ENCODE peak calls at places on chromosome 12, in four cellular contexts. D, W, F and K are unnamed samples.
A peak's percentile ranks its signal among the peaks of the same experiment; 100 is the strongest.

GRCh38 chr12:64187370-64187769 is 34.7 kb downstream of the KICS2 start:
- DNase-seq in D (no peak), W (no peak), F (no peak), K (no peak)

GRCh38 chr12:89162704-89163261 is 189.5 kb downstream of the DUSP6 start:
- DNase-seq in D (peak; percentile 23), W (no peak), F (no peak), K (peak; percentile 91)

GRCh38 chr12:3631272-3631637 is 121.7 kb downstream of the CRACR2A start:
- DNase-seq in D (no peak), W (no peak), F (no peak), K (no peak)

GRCh38 chr12:100473716-100474150 is at the start of gene NR1H4:
- DNase-seq in D (no peak), W (no peak), F (peak; percentile 32), K (peak; percentile 18)

GRCh38 chr12:109764123-109764522 is 50.5 kb downstream of the FAM222A start:
- DNase-seq in D (no peak), W (no peak), F (no peak), K (no peak)

GRCh38 chr12:17304503-17305347 is 698.8 kb upstream of the LMO3 start:
- DNase-seq in D (no peak), W (no peak), F (no peak), K (peak; percentile 89)

GRCh38 chr12:12384601-12385321 is 27.9 kb downstream of the BORCS5 start:
- DNase-seq in D (no peak), W (peak; percentile 13), F (peak; percentile 88), K (no peak)

GRCh38 chr12:2170376-2170775 is 117.6 kb downstream of the CACNA1C start:
- DNase-seq in D (no peak), W (no peak), F (no peak), K (no peak)

GRCh38 chr12:20370001-20370381 is 1.7 kb downstream of the PDE3A start:
- DNase-seq in D (no peak), W (no peak), F (no peak), K (peak; percentile 45)

GRCh38 chr12:13165578-13166120 is 30.9 kb upstream of the EMP1 start:
- DNase-seq in D (no peak), W (no peak), F (no peak), K (peak; percentile 26)

GRCh38 chr12:106135781-106136180 is 3.0 kb downstream of the NUAK1 start:
- DNase-seq in D (no peak), W (no peak), F (no peak), K (peak; percentile 43)

GRCh38 chr12:15842106-15842505 is 40.1 kb upstream of the STRAP start:
- DNase-seq in D (no peak), W (no peak), F (no peak), K (peak; percentile 19)

GRCh38 chr12:62684586-62685295 is 218.1 kb downstream of the MON2 start:
- DNase-seq in D (no peak), W (no peak), F (no peak), K (no peak)

GRCh38 chr12:50188280-50188781 is 21.2 kb upstream of the CERS5 start:
- DNase-seq in D (no peak), W (no peak), F (peak; percentile 93), K (no peak)

GRCh38 chr12:28618171-28618570 is 427.9 kb downstream of the CCDC91 start:
- DNase-seq in D (no peak), W (no peak), F (no peak), K (no peak)

GRCh38 chr12:98719515-98720504 is 74.7 kb downstream of the APAF1 start:
- DNase-seq in D (no peak), W (peak; percentile 34), F (no peak), K (no peak)

GRCh38 chr12:76685246-76685678 is 78.7 kb upstream of the ZDHHC17 start:
- DNase-seq in D (no peak), W (no peak), F (no peak), K (peak; percentile 18)

GRCh38 chr12:21662122-21662792 is 4.6 kb upstream of the LDHB start:
- DNase-seq in D (no peak), W (no peak), F (no peak), K (no peak)
- TF ChIP-seq BHLHE40 in D (no peak), W (no peak), F (no peak), K (no peak)

GRCh38 chr12:46920503-46920902 is 94.7 kb upstream of the SLC38A4 start:
- DNase-seq in D (no peak), W (no peak), F (no peak), K (no peak)
- TF ChIP-seq RFX5 in D (no peak), W (no peak), F (no peak), K (no peak)

DNA sequence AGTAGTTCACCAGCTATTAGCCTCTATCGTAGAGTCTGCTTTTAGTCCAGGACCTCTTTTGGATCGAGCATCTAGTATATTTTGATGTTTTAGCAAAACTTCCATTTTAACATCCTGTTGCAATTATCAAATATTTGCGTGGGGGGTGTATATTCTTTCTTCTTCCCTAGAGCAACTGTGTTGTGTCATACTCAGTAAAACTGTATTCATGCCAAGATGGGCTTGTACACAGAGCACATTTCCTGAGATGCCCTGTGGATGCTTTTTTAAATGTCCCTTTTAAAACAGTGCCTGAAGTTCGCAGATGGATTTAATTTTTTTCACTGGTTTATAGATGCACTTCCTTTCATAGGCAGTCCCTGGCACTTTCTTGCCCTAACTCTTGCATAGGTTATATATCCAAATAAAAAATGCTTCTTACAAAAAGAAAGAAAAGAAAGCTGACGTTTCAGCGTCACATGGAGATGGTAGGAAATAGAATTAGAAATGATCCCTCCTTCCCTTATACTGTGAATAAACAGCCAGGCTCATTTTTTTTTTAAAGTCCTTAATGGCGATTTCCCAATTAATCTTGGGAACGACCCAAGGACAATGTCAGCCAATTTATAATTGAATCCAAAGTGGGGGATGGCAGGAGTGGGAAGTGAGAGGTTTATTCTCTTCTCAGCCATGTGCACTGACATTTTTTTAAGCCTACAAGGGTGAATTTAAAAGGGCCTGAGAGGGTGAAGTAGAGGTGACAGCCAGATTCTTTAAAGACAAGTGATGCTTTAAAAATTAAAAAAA is 247.0 kb downstream of the SLC41A2 start:
- DNase-seq in D (no peak), W (no peak), F (no peak), K (no peak)
- TF ChIP-seq CHD4 in D (no peak), W (no peak), F (no peak), K (no peak)

GRCh38 chr12:30740274-30740673 is 14.5 kb downstream of the CAPRIN2 start:
- DNase-seq in D (no peak), W (no peak), F (no peak), K (no peak)
- TF ChIP-seq BHLHE40 in D (no peak), W (no peak), F (no peak), K (no peak)

DNA sequence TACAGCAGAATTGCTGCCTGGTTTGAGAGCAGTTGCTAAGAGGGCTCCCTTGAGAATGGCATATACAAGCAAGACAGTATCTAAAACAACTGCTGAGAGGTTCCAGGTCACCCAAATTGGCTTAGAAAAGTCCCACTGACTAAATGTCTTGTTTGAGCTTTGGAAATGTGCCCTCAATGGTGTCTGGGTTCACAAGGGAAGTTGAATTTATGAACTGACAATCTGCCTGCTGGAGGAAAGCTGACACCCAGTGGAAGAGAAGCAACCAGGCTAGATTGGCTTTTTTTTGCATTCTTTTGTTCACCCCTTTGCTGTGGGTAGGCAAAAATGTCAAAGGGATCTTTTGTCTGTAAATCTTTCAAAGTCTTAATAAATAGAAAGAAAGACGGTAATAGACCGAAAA is 44.6 kb upstream of the NPFF start:
- DNase-seq in D (no peak), W (no peak), F (no peak), K (no peak)
- TF ChIP-seq RFX5 in D (no peak), W (no peak), F (no peak), K (no peak)

DNA sequence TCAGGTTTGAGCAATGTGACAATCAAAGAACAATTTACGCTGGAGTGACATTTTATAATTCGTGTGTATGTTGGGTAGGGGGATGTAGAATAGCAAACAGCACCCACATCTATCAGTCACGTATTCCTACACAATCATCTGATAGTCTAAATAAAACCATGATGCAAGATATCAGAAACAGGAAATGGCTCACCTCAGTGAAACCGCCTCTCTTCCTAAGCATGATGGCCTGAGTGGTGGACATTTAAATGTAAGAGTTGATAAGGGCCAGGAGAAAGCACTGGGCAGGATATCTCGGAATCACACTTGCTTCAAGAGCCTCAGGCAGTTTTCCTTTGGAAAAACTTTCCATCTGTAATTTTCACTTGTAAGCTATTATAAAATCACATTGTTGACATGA is 128.2 kb downstream of the GRIP1 start:
- DNase-seq in D (no peak), W (no peak), F (no peak), K (no peak)
- TF ChIP-seq CHD4 in D (no peak), W (no peak), F (no peak), K (no peak)

DNA sequence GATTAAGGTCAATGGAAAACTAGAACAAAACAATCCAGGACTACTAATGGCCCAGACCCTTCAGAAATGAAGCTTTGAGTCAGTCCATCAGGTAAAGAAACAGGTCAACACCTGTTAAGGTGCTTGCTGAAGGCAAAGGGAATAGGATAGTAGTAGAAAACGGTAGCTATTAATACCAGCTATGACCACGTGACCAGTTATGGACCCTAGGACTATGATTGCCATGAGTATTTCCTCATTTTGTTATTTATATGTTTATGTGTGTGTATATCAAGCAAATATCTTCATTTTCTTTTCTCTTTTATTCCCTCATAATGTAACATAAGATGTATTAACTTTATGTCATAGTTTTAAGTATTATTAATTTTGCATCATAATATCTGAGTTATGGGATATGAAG is 25.6 kb downstream of the FKBP11 start:
- DNase-seq in D (no peak), W (no peak), F (no peak), K (no peak)
- TF ChIP-seq BHLHE40 in D (no peak), W (no peak), F (no peak), K (no peak)

GRCh38 chr12:58502857-58503256 is 417.4 kb downstream of the LRIG3 start:
- DNase-seq in D (no peak), W (no peak), F (no peak), K (no peak)

GRCh38 chr12:58503731-58504520 is 416.4 kb downstream of the LRIG3 start:
- DNase-seq in D (no peak), W (no peak), F (no peak), K (peak; percentile 20)

GRCh38 chr12:58502236-58502635 is 418.1 kb downstream of the LRIG3 start:
- DNase-seq in D (no peak), W (no peak), F (no peak), K (no peak)

GRCh38 chr12:58496411-58496810 is 423.9 kb downstream of the LRIG3 start:
- DNase-seq in D (no peak), W (no peak), F (no peak), K (peak; percentile 43)

GRCh38 chr12:58500399-58500798 is 419.9 kb downstream of the LRIG3 start:
- DNase-seq in D (no peak), W (no peak), F (no peak), K (no peak)
- TF ChIP-seq RFX5 in D (no peak), W (no peak), F (no peak), K (no peak)

DNA sequence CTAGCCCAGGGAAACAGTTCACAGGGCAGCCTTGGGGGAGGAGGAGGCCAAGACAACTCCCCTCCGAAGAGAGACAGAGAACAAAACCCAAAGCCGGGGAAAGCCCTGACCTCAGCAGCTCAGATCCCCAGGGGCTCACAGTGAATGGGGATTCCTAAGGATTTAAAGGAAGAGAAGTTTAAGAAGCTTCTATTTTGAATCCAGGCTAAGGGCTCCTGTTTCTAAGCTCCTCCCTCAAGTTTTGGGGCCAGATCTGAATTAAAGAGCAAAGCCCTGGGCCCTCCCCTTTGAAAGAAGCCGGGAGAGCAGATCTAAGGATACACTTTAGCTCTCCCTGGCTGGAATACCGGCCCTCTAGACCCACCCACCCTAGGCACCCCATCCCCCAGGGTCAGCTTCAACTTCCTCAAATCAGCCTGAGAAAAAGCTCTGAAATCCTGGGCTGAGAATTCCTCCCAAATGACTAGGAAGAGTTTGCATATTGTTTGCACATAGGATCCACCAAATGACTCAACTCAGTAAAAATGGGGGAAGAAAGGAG is 3.9 kb downstream of the KDM2B start:
- DNase-seq in D (no peak), W (no peak), F (peak; percentile 40), K (no peak)
- TF ChIP-seq CHD4 in D (no peak), W (no peak), F (no peak), K (no peak)